ENCODE peak calls at places on chromosome 14, in four cellular contexts. J is heart right ventricle, M is Peyer's patch, G is K562. D is an unnamed sample.
A peak's percentile ranks its signal among the peaks of the same experiment; 100 is the strongest.

GRCh38 chr14:84029720-84030119 is 1500.2 kb upstream of the FLRT2 start:
- DNase-seq in J (no peak), M (no peak), G (no peak), D (no peak)

GRCh38 chr14:105582639-105583038 is 56.3 kb downstream of the TMEM121 start:
- DNase-seq in J (no peak), M (peak; percentile 58), G (no peak), D (no peak)

GRCh38 chr14:64799555-64799954 is 80.2 kb downstream of the SPTB start:
- DNase-seq in J (no peak), M (no peak), G (no peak), D (no peak)

GRCh38 chr14:24262821-24263733 is at the start of gene TGM1:
- DNase-seq in J (no peak), M (no peak), G (no peak), D (no peak)

GRCh38 chr14:24818054-24818822 is 184.2 kb upstream of the GZMB start:
- DNase-seq in J (no peak), M (peak; percentile 60), G (peak; percentile 0), D (no peak)

GRCh38 chr14:100147181-100147631 is 12.2 kb downstream of the DEGS2 start:
- DNase-seq in J (no peak), M (peak; percentile 81), G (no peak), D (no peak)

GRCh38 chr14:75697371-75697770 is 36.3 kb downstream of the TTLL5 start:
- DNase-seq in J (no peak), M (no peak), G (no peak), D (no peak)

GRCh38 chr14:88793259-88793625 is 489 bp upstream of the EML5 start:
- DNase-seq in J (no peak), M (no peak), G (no peak), D (no peak)

GRCh38 chr14:52876311-52876710 is 74.5 kb downstream of the FERMT2 start:
- DNase-seq in J (no peak), M (no peak), G (no peak), D (no peak)

GRCh38 chr14:85534435-85534834 is 4.5 kb downstream of the FLRT2 start:
- DNase-seq in J (no peak), M (no peak), G (no peak), D (no peak)

GRCh38 chr14:20219033-20219432 is 4.5 kb upstream of the OR11H6 start:
- DNase-seq in J (no peak), M (no peak), G (peak; percentile 21), D (no peak)

GRCh38 chr14:82153689-82154088 is 620.0 kb upstream of the SEL1L start:
- DNase-seq in J (no peak), M (no peak), G (no peak), D (no peak)

GRCh38 chr14:59044707-59045106 is 143.8 kb upstream of the DAAM1 start:
- DNase-seq in J (no peak), M (no peak), G (peak; percentile 19), D (no peak)

GRCh38 chr14:104805326-104805678 is 4.4 kb downstream of the ZBTB42 start:
- DNase-seq in J (peak; percentile 63), M (no peak), G (peak; percentile 90), D (peak; percentile 66)

GRCh38 chr14:36747411-36748184 is 85.9 kb downstream of the PAX9 start:
- DNase-seq in J (no peak), M (no peak), G (peak; percentile 10), D (no peak)

D was measured in heart left ventricle.